ENCODE peak calls at places on chromosome 3, in eight cellular contexts. One of them, this sample, is unnamed. For H3K36me3, the result is how much of the 10 kb centered on the place peaks cover.

GRCh38 chr3:128999104-128999503 is 2.0 kb upstream of the EFCC1 start:
- DNase-seq in MM.1S: no peak
- DNase-seq in heart right ventricle: no peak
- DNase-seq in neural progenitor cell: peak
- DNase-seq in lung: no peak
- DNase-seq in bronchial epithelial cell: no peak
- DNase-seq in WERI-Rb-1: no peak
- DNase-seq in mammary epithelial cell: no peak
- DNase-seq in this sample: no peak

GRCh38 chr3:45506084-45506483 is 88.5 kb upstream of the LIMD1 start:
- DNase-seq in MM.1S: no peak
- DNase-seq in bronchial epithelial cell: no peak
- DNase-seq in neural progenitor cell: no peak
- DNase-seq in lung: no peak
- DNase-seq in mammary epithelial cell: no peak
- DNase-seq in heart right ventricle: no peak
- DNase-seq in WERI-Rb-1: no peak
- DNase-seq in this sample: no peak

GRCh38 chr3:102114264-102114979 is 265.1 kb downstream of the NFKBIZ start:
- DNase-seq in MM.1S: no peak
- DNase-seq in heart right ventricle: no peak
- DNase-seq in WERI-Rb-1: no peak
- DNase-seq in mammary epithelial cell: no peak
- DNase-seq in neural progenitor cell: no peak
- DNase-seq in lung: no peak
- DNase-seq in bronchial epithelial cell: no peak
- DNase-seq in this sample: no peak

GRCh38 chr3:178140491-178140890 is 395.7 kb upstream of the KCNMB2 start:
- DNase-seq in MM.1S: no peak
- DNase-seq in bronchial epithelial cell: peak
- DNase-seq in neural progenitor cell: no peak
- DNase-seq in heart right ventricle: no peak
- DNase-seq in WERI-Rb-1: no peak
- DNase-seq in lung: no peak
- DNase-seq in mammary epithelial cell: no peak
- DNase-seq in this sample: no peak

GRCh38 chr3:61938878-61939549 is 377.6 kb downstream of the PTPRG start:
- DNase-seq in mammary epithelial cell: no peak
- DNase-seq in MM.1S: no peak
- DNase-seq in neural progenitor cell: no peak
- DNase-seq in heart right ventricle: no peak
- DNase-seq in bronchial epithelial cell: no peak
- DNase-seq in lung: no peak
- DNase-seq in WERI-Rb-1: no peak
- DNase-seq in this sample: no peak

GRCh38 chr3:127775398-127776109 is 46.8 kb downstream of the MGLL start:
- DNase-seq in mammary epithelial cell: peak
- DNase-seq in lung: no peak
- DNase-seq in bronchial epithelial cell: no peak
- DNase-seq in WERI-Rb-1: no peak
- DNase-seq in MM.1S: no peak
- DNase-seq in heart right ventricle: peak
- DNase-seq in neural progenitor cell: no peak
- DNase-seq in this sample: no peak

GRCh38 chr3:12155833-12156232 is 2.9 kb downstream of the TIMP4 start:
- DNase-seq in lung: no peak
- DNase-seq in MM.1S: no peak
- DNase-seq in neural progenitor cell: no peak
- DNase-seq in mammary epithelial cell: peak
- DNase-seq in bronchial epithelial cell: peak
- DNase-seq in WERI-Rb-1: no peak
- DNase-seq in heart right ventricle: no peak
- DNase-seq in this sample: no peak

GRCh38 chr3:23728651-23729117 is 77.1 kb upstream of the UBE2E1 start:
- DNase-seq in bronchial epithelial cell: peak
- DNase-seq in neural progenitor cell: peak
- DNase-seq in mammary epithelial cell: no peak
- DNase-seq in lung: no peak
- DNase-seq in heart right ventricle: no peak
- DNase-seq in WERI-Rb-1: peak
- DNase-seq in MM.1S: no peak
- DNase-seq in this sample: no peak

GRCh38 chr3:65924762-65925161 is 114.0 kb downstream of the MAGI1 start:
- DNase-seq in neural progenitor cell: no peak
- DNase-seq in lung: no peak
- DNase-seq in mammary epithelial cell: no peak
- DNase-seq in heart right ventricle: no peak
- DNase-seq in WERI-Rb-1: no peak
- DNase-seq in MM.1S: no peak
- DNase-seq in bronchial epithelial cell: no peak
- DNase-seq in this sample: no peak

GRCh38 chr3:9949626-9950025 is 2.6 kb downstream of the PRRT3 start:
- DNase-seq in neural progenitor cell: no peak
- DNase-seq in heart right ventricle: no peak
- DNase-seq in bronchial epithelial cell: no peak
- DNase-seq in WERI-Rb-1: no peak
- DNase-seq in MM.1S: no peak
- DNase-seq in mammary epithelial cell: no peak
- DNase-seq in lung: no peak
- DNase-seq in this sample: no peak

GRCh38 chr3:9951962-9952805 is at the start of gene PRRT3:
- DNase-seq in lung: no peak
- DNase-seq in MM.1S: peak
- DNase-seq in neural progenitor cell: peak
- DNase-seq in mammary epithelial cell: peak
- DNase-seq in bronchial epithelial cell: no peak
- DNase-seq in WERI-Rb-1: peak
- DNase-seq in heart right ventricle: no peak
- DNase-seq in this sample: no peak

GRCh38 chr3:9949115-9949514 is 3.1 kb downstream of the PRRT3 start:
- DNase-seq in MM.1S: no peak
- DNase-seq in neural progenitor cell: no peak
- DNase-seq in WERI-Rb-1: no peak
- DNase-seq in lung: no peak
- DNase-seq in heart right ventricle: no peak
- DNase-seq in mammary epithelial cell: no peak
- DNase-seq in bronchial epithelial cell: no peak
- DNase-seq in this sample: no peak

GRCh38 chr3:9951126-9951525 is 1.1 kb downstream of the PRRT3 start:
- DNase-seq in neural progenitor cell: no peak
- DNase-seq in WERI-Rb-1: no peak
- DNase-seq in heart right ventricle: no peak
- DNase-seq in bronchial epithelial cell: no peak
- DNase-seq in lung: no peak
- DNase-seq in mammary epithelial cell: no peak
- DNase-seq in MM.1S: no peak
- DNase-seq in this sample: no peak

DNA sequence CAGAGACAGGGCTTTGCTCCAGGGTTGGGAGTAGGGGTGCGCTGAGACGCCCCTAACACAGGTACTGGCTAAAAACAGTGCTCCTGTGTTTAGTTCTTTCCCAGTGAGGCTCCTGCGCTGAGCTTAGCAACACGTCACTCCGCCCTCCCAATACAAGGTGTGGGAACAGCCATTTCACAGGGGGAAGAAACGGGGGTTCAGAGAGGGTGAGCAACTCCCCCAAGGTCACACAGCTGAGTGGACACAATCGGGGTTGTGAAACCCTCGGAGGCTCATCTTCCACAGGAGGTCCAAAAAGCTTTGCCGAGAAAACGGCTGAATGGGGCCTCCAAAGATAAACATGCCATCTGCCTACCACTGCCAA is 628 bp downstream of the PRRT3 start:
- DNase-seq in lung: no peak
- DNase-seq in bronchial epithelial cell: no peak
- DNase-seq in neural progenitor cell: no peak
- DNase-seq in MM.1S: no peak
- DNase-seq in mammary epithelial cell: no peak
- DNase-seq in heart right ventricle: no peak
- DNase-seq in WERI-Rb-1: no peak
- DNase-seq in this sample: no peak
- H3K4me3 ChIP-seq in lung: no peak
- H3K4me3 ChIP-seq in bronchial epithelial cell: peak
- H3K4me3 ChIP-seq in neural progenitor cell: peak
- H3K4me3 ChIP-seq in MM.1S: peak
- H3K4me3 ChIP-seq in mammary epithelial cell: peak
- H3K4me3 ChIP-seq in heart right ventricle: peak
- H3K4me3 ChIP-seq in WERI-Rb-1: peak
- H3K4me3 ChIP-seq in this sample: peak

GRCh38 chr3:196194542-196194915 is 16.7 kb downstream of the ZDHHC19 start:
- DNase-seq in mammary epithelial cell: no peak
- DNase-seq in neural progenitor cell: no peak
- DNase-seq in lung: no peak
- DNase-seq in WERI-Rb-1: no peak
- DNase-seq in bronchial epithelial cell: no peak
- DNase-seq in heart right ventricle: no peak
- DNase-seq in MM.1S: no peak
- DNase-seq in this sample: no peak

GRCh38 chr3:196193037-196193737 is 18.0 kb downstream of the ZDHHC19 start:
- DNase-seq in mammary epithelial cell: no peak
- DNase-seq in heart right ventricle: no peak
- DNase-seq in lung: no peak
- DNase-seq in MM.1S: no peak
- DNase-seq in WERI-Rb-1: no peak
- DNase-seq in neural progenitor cell: no peak
- DNase-seq in bronchial epithelial cell: no peak
- DNase-seq in this sample: no peak

GRCh38 chr3:196189608-196190347 is 21.4 kb downstream of the ZDHHC19 start:
- DNase-seq in mammary epithelial cell: no peak
- DNase-seq in bronchial epithelial cell: no peak
- DNase-seq in WERI-Rb-1: no peak
- DNase-seq in neural progenitor cell: no peak
- DNase-seq in lung: no peak
- DNase-seq in heart right ventricle: no peak
- DNase-seq in MM.1S: no peak
- DNase-seq in this sample: no peak

GRCh38 chr3:196193738-196194541 is 17.3 kb downstream of the ZDHHC19 start:
- DNase-seq in mammary epithelial cell: no peak
- DNase-seq in heart right ventricle: peak
- DNase-seq in lung: no peak
- DNase-seq in MM.1S: no peak
- DNase-seq in bronchial epithelial cell: no peak
- DNase-seq in neural progenitor cell: no peak
- DNase-seq in WERI-Rb-1: no peak
- DNase-seq in this sample: no peak

GRCh38 chr3:196192036-196193001 is 18.9 kb downstream of the ZDHHC19 start:
- DNase-seq in neural progenitor cell: no peak
- DNase-seq in WERI-Rb-1: no peak
- DNase-seq in heart right ventricle: no peak
- DNase-seq in mammary epithelial cell: no peak
- DNase-seq in MM.1S: no peak
- DNase-seq in lung: no peak
- DNase-seq in bronchial epithelial cell: no peak
- DNase-seq in this sample: no peak
- TF ChIP-seq CTCF in neural progenitor cell: peak
- TF ChIP-seq CTCF in WERI-Rb-1: no peak
- TF ChIP-seq CTCF in heart right ventricle: no peak
- TF ChIP-seq CTCF in mammary epithelial cell: no peak
- TF ChIP-seq CTCF in MM.1S: no peak
- TF ChIP-seq CTCF in lung: no peak
- TF ChIP-seq CTCF in bronchial epithelial cell: no peak
- TF ChIP-seq CTCF in this sample: no peak

GRCh38 chr3:159210336-159210735 is 408.5 kb downstream of the MFSD1 start:
- DNase-seq in MM.1S: no peak
- DNase-seq in mammary epithelial cell: no peak
- DNase-seq in neural progenitor cell: no peak
- DNase-seq in lung: no peak
- DNase-seq in bronchial epithelial cell: no peak
- DNase-seq in WERI-Rb-1: no peak
- DNase-seq in heart right ventricle: no peak
- DNase-seq in this sample: no peak

GRCh38 chr3:159209459-159209858 is 407.6 kb downstream of the MFSD1 start:
- DNase-seq in mammary epithelial cell: no peak
- DNase-seq in MM.1S: no peak
- DNase-seq in lung: no peak
- DNase-seq in WERI-Rb-1: no peak
- DNase-seq in bronchial epithelial cell: no peak
- DNase-seq in heart right ventricle: no peak
- DNase-seq in neural progenitor cell: no peak
- DNase-seq in this sample: no peak

DNA sequence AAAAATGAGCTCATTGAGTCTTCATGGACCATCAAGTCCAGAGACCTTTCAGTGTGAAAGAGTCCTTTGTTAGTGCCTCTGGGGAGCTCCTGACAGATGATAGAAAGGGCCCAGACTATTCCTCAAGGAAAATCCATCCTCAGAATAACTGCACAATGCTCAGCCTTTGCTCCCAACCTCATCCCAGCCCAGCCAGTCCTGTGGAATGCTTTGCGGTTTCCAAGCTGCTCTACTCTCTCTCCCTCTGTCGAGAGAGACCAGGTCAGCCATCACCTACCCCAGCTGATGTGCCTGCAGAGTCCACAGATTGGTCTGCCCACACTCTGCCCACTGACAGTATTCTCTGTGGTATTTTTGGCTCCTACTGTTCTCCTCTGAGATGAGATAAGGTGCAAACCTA is 406.2 kb downstream of the MFSD1 start:
- DNase-seq in lung: no peak
- DNase-seq in mammary epithelial cell: no peak
- DNase-seq in bronchial epithelial cell: no peak
- DNase-seq in MM.1S: no peak
- DNase-seq in neural progenitor cell: no peak
- DNase-seq in heart right ventricle: no peak
- DNase-seq in WERI-Rb-1: no peak
- DNase-seq in this sample: no peak
- H3K36me3 ChIP-seq in lung: under half
- H3K36me3 ChIP-seq in mammary epithelial cell: under half
- H3K36me3 ChIP-seq in bronchial epithelial cell: under half
- H3K36me3 ChIP-seq in MM.1S: under half
- H3K36me3 ChIP-seq in neural progenitor cell: under half
- H3K36me3 ChIP-seq in heart right ventricle: under half
- H3K36me3 ChIP-seq in WERI-Rb-1: under half
- H3K36me3 ChIP-seq in this sample: under half

DNA sequence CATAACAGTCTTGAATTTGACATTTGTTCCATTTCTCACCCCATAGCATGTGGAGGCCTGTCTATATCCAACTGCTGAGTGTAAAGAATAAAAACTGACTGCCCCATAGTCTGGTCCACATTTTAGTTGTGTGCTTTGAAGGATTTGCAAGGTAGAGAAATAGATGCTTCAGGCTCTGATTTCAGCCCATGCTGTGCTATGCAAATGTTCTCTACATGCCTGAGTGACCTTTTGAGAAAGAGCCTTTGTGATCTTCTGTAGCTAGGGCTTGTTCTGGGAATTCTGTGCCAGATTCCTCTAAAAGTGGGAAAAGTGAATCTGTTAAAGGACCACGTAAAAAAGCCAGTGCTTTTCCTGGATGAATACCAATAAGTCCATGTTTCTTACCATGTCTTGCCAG is 5.2 kb downstream of the KCTD6 start:
- DNase-seq in bronchial epithelial cell: no peak
- DNase-seq in heart right ventricle: no peak
- DNase-seq in MM.1S: no peak
- DNase-seq in mammary epithelial cell: peak
- DNase-seq in lung: no peak
- DNase-seq in WERI-Rb-1: no peak
- DNase-seq in neural progenitor cell: peak
- DNase-seq in this sample: no peak
- H3K4me3 ChIP-seq in bronchial epithelial cell: no peak
- H3K4me3 ChIP-seq in heart right ventricle: no peak
- H3K4me3 ChIP-seq in MM.1S: no peak
- H3K4me3 ChIP-seq in mammary epithelial cell: no peak
- H3K4me3 ChIP-seq in lung: no peak
- H3K4me3 ChIP-seq in WERI-Rb-1: no peak
- H3K4me3 ChIP-seq in neural progenitor cell: peak
- H3K4me3 ChIP-seq in this sample: no peak

This sample was measured in BJ.